ENCODE peak calls at places on chromosome 5, in four cellular contexts. One of them, this sample, is unnamed.
A peak's percentile ranks its signal among the peaks of the same experiment; 100 is the strongest.

GRCh38 chr5:172504736-172505402 is 50.5 kb upstream of the SH3PXD2B start:
- DNase-seq in epithelial cell of esophagus: no peak
- DNase-seq in activated gamma-delta T cell treated with Interleukin-2 at 50 U/mL for 16 hours: no peak
- DNase-seq in T-helper 22 cell: no peak
- DNase-seq in this sample: no peak

GRCh38 chr5:112186401-112186990 is 232.6 kb downstream of the EPB41L4A start:
- DNase-seq in activated gamma-delta T cell treated with Interleukin-2 at 50 U/mL for 16 hours: no peak
- DNase-seq in T-helper 22 cell: no peak
- DNase-seq in epithelial cell of esophagus: peak; percentile 71
- DNase-seq in this sample: peak; percentile 30

GRCh38 chr5:125399885-125400284 is 653.4 kb upstream of the ZNF608 start:
- DNase-seq in T-helper 22 cell: no peak
- DNase-seq in activated gamma-delta T cell treated with Interleukin-2 at 50 U/mL for 16 hours: no peak
- DNase-seq in epithelial cell of esophagus: peak; percentile 73
- DNase-seq in this sample: no peak

GRCh38 chr5:87385794-87386193 is 26.9 kb downstream of the CCNH start:
- DNase-seq in epithelial cell of esophagus: no peak
- DNase-seq in activated gamma-delta T cell treated with Interleukin-2 at 50 U/mL for 16 hours: no peak
- DNase-seq in T-helper 22 cell: no peak
- DNase-seq in this sample: no peak

GRCh38 chr5:117013280-117013877 is 438.8 kb upstream of the SEMA6A start:
- DNase-seq in activated gamma-delta T cell treated with Interleukin-2 at 50 U/mL for 16 hours: no peak
- DNase-seq in T-helper 22 cell: no peak
- DNase-seq in epithelial cell of esophagus: peak; percentile 1
- DNase-seq in this sample: no peak

GRCh38 chr5:170393958-170394357 is 4.8 kb upstream of the KCNMB1 start:
- DNase-seq in epithelial cell of esophagus: no peak
- DNase-seq in T-helper 22 cell: no peak
- DNase-seq in activated gamma-delta T cell treated with Interleukin-2 at 50 U/mL for 16 hours: no peak
- DNase-seq in this sample: no peak

GRCh38 chr5:39452846-39453245 is 28.1 kb upstream of the DAB2 start:
- DNase-seq in T-helper 22 cell: no peak
- DNase-seq in activated gamma-delta T cell treated with Interleukin-2 at 50 U/mL for 16 hours: no peak
- DNase-seq in epithelial cell of esophagus: no peak
- DNase-seq in this sample: no peak

GRCh38 chr5:122915717-122916399 is 70.4 kb downstream of the SNX24 start:
- DNase-seq in T-helper 22 cell: no peak
- DNase-seq in epithelial cell of esophagus: no peak
- DNase-seq in activated gamma-delta T cell treated with Interleukin-2 at 50 U/mL for 16 hours: no peak
- DNase-seq in this sample: no peak

GRCh38 chr5:127806776-127807175 is 103.6 kb downstream of the CCDC192 start:
- DNase-seq in epithelial cell of esophagus: no peak
- DNase-seq in T-helper 22 cell: no peak
- DNase-seq in activated gamma-delta T cell treated with Interleukin-2 at 50 U/mL for 16 hours: no peak
- DNase-seq in this sample: no peak